ENCODE peak calls at places on chromosomes 4 and X, in four cellular contexts. V is K562, J is HepG2, C is HCT116. W is an unnamed sample.
A peak's percentile ranks its signal among the peaks of the same experiment; 100 is the strongest.

GRCh38 chrX:154450312-154450711 is 6.4 kb downstream of the FAM50A start:
- DNase-seq in V (no peak), C (no peak), J (no peak), W (no peak)

GRCh38 chr4:6658635-6659075 is 18.2 kb downstream of the MRFAP1 start:
- DNase-seq in J (no peak), V (no peak), C (no peak), W (no peak)

GRCh38 chr4:11549525-11549924 is 120.8 kb upstream of the HS3ST1 start:
- DNase-seq in V (no peak), C (no peak), J (no peak), W (no peak)

GRCh38 chr4:128600996-128601857 is 208.3 kb upstream of the JADE1 start:
- DNase-seq in C (peak; percentile 77), J (peak; percentile 93), V (peak; percentile 60), W (peak; percentile 75)

GRCh38 chr4:117137143-117137542 is 51.8 kb upstream of the TRAM1L1 start:
- DNase-seq in V (no peak), C (peak; percentile 50), J (no peak), W (peak; percentile 12)

GRCh38 chrX:675896-676295 is 45.3 kb downstream of the SHOX start:
- DNase-seq in C (no peak), V (no peak), J (no peak), W (no peak)

GRCh38 chr4:181528570-181529184 is 714.5 kb upstream of the TENM3 start:
- DNase-seq in C (peak; percentile 54), V (peak; percentile 43), J (peak; percentile 56), W (peak; percentile 36)

GRCh38 chrX:19548279-19548678 is 33.0 kb upstream of the MAP3K15 start:
- DNase-seq in J (no peak), C (no peak), V (no peak), W (no peak)

GRCh38 chr4:51895816-51896408 is 53.0 kb downstream of the DCUN1D4 start:
- DNase-seq in J (peak; percentile 77), V (peak; percentile 80), C (peak; percentile 45), W (peak; percentile 36)

GRCh38 chrX:63686878-63687714 is 97.9 kb downstream of the ARHGEF9 start:
- DNase-seq in J (peak; percentile 23), V (peak; percentile 26), C (peak; percentile 3), W (peak; percentile 35)

GRCh38 chr4:76886214-76886613 is 11.7 kb downstream of the SOWAHB start:
- DNase-seq in C (no peak), J (no peak), V (no peak), W (no peak)

GRCh38 chr4:72631296-72631695 is 62.3 kb upstream of the ADAMTS3 start:
- DNase-seq in J (no peak), V (no peak), C (no peak), W (no peak)

GRCh38 chr4:184096561-184097239 is 121.0 kb downstream of the ENPP6 start:
- DNase-seq in J (no peak), V (no peak), C (no peak), W (no peak)

GRCh38 chr4:130266814-130267213 is 1170.9 kb downstream of the C4orf33 start:
- DNase-seq in J (no peak), C (no peak), V (no peak), W (no peak)

GRCh38 chrX:153922932-153923857 is 2.9 kb downstream of the ARHGAP4 start:
- DNase-seq in J (no peak), V (no peak), C (no peak), W (no peak)

GRCh38 chr4:74055096-74055495 is 16.6 kb upstream of the CXCL3 start:
- DNase-seq in J (no peak), C (no peak), V (no peak), W (no peak)

GRCh38 chrX:109393859-109394258 is 88.0 kb downstream of the GUCY2F start:
- DNase-seq in V (peak; percentile 6), C (no peak), J (no peak), W (no peak)

GRCh38 chr4:54942735-54943134 is 182.7 kb downstream of the KDR start:
- DNase-seq in J (no peak), C (no peak), V (no peak), W (no peak)

DNA sequence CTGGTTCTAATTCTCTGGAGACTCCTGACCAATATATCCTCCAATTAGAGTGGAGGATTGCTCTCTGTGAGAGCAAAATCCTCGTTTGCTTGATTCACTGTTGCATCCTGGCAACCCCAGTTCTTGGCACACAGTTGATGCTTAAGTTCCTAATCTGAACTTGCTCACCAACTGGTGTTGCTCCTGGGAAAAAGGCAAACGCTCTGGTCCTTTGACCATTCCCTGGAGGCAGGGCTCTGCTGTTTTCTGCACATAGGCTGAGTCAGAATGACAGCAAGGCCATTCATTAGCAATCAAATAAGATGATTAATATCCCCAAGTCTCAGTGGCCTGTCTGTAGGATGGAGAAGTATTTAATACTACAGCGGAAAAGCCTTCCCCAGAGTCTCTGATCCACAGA is 172.7 kb upstream of the TBC1D9 start:
- DNase-seq in J (no peak), C (no peak), V (no peak), W (no peak)
- H3K9me3 ChIP-seq in J (no peaks in the 10 kb centered on the region), C (no peaks in the 10 kb centered on the region), V (no peaks in the 10 kb centered on the region), W (no peaks in the 10 kb centered on the region)

DNA sequence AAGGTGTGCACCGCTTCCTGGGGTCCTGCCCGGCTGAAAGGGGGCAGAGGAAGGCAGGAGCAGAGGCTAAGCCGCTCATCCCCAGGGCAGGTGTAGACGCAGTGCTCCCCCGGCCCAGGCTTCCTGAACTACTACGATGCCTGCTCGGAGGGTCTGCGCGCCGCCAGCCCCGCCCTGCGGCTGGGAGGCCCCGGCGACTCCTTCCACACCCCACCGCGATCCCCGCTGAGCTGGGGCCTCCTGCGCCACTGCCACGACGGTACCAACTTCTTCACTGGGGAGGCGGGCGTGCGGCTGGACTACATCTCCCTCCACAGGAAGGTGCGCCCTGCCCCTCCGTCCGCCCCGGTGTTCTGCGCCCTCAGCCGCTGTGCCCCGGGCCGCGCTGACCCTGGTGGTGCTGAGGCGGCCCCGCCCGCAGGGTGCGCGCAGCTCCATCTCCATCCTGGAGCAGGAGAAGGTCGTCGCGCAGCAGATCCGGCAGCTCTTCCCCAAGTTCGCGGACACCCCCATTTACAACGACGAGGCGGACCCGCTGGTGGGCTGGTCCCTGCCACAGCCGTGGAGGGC is 8.4 kb upstream of the SLC26A1 start:
- DNase-seq in C (no peak), J (no peak), V (no peak), W (no peak)
- H3K27me3 ChIP-seq in C (no peaks in the 10 kb centered on the region), J (peaks cover 12% of the 10 kb centered on the region), V (no peaks in the 10 kb centered on the region), W (no peaks in the 10 kb centered on the region)

DNA sequence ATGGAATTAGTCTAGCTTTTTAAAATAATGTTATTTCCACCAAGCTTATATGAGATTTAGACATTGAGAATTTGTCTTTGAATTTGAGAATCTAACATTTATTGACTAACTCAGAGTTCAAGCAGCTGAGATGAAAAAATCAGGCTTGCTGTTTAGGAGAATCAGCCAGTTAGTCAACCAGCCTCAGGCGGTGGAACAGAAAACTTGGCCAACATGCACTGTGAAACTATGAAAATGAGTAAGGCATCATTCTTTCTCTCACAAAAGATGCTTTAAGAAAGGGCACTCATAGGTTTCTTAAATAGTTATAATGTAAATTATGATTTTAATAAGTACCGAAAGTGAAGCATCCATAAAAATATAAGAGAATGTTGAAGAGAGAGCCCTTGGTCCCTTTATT is 84.2 kb downstream of the NFKB1 start:
- DNase-seq in C (no peak), J (no peak), V (no peak), W (no peak)
- TF ChIP-seq TCF7L2 in C (no peak), J (no peak), V (no peak), W (no peak)

GRCh38 chrX:143683486-143683885 is 37.1 kb downstream of the SPANXN2 start:
- DNase-seq in V (no peak), J (no peak), C (no peak), W (no peak)
- H3K9me3 ChIP-seq in V (no peaks in the 10 kb centered on the region), J (no peaks in the 10 kb centered on the region), C (no peaks in the 10 kb centered on the region), W (no peaks in the 10 kb centered on the region)

GRCh38 chr4:1799364-1799996 is 6.4 kb downstream of the FGFR3 start:
- DNase-seq in V (peak; percentile 23), J (no peak), C (no peak), W (no peak)

GRCh38 chr4:1796486-1797204 is 3.6 kb downstream of the FGFR3 start:
- DNase-seq in V (no peak), J (no peak), C (no peak), W (no peak)

GRCh38 chr4:1797298-1797860 is 4.3 kb downstream of the FGFR3 start:
- DNase-seq in C (no peak), J (no peak), V (no peak), W (no peak)

GRCh38 chr4:1798530-1799363 is 5.7 kb downstream of the FGFR3 start:
- DNase-seq in V (no peak), C (no peak), J (no peak), W (no peak)

GRCh38 chr4:1797861-1798529 is 4.9 kb downstream of the FGFR3 start:
- DNase-seq in C (no peak), V (peak; percentile 21), J (peak; percentile 60), W (no peak)
- H3K27me3 ChIP-seq in C (no peaks in the 10 kb centered on the region), V (no peaks in the 10 kb centered on the region), J (no peaks in the 10 kb centered on the region), W (no peaks in the 10 kb centered on the region)

GRCh38 chrX:120332394-120332793 is 21.1 kb upstream of the TMEM255A start:
- DNase-seq in V (no peak), J (no peak), C (no peak), W (no peak)

GRCh38 chrX:120334603-120335002 is 23.3 kb upstream of the TMEM255A start:
- DNase-seq in C (no peak), V (peak; percentile 67), J (no peak), W (no peak)

GRCh38 chrX:120336899-120337298 is 25.0 kb upstream of the ATP1B4 start:
- DNase-seq in C (no peak), J (no peak), V (no peak), W (no peak)

DNA sequence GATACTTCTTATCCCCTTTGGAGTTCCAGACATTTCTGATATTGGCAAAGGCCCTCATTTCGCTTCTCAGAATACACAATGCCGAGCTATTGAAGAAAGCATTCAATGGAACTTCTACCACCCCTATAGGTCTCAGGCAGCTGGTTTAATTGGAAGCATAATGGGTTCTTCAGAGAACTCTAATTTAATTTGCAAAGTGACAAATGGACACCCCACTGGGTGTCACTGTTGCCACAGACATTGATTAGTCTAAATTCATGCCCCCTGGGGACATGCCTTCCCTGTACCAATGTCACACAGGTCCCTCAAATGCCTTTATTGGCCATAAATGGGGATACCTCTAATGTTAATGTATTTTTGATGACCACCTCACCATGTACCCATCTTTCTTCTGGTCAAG is 22.9 kb upstream of the TMEM255A start:
- DNase-seq in V (no peak), C (no peak), J (no peak), W (no peak)
- TF ChIP-seq TCF7L2 in V (no peak), C (no peak), J (no peak), W (no peak)

GRCh38 chr4:110904435-110905050 is 281.7 kb upstream of the PITX2 start:
- DNase-seq in C (peak; percentile 0), V (no peak), J (no peak), W (no peak)
- H3K9me3 ChIP-seq in C (no peaks in the 10 kb centered on the region), V (no peaks in the 10 kb centered on the region), J (no peaks in the 10 kb centered on the region), W (no peaks in the 10 kb centered on the region)

DNA sequence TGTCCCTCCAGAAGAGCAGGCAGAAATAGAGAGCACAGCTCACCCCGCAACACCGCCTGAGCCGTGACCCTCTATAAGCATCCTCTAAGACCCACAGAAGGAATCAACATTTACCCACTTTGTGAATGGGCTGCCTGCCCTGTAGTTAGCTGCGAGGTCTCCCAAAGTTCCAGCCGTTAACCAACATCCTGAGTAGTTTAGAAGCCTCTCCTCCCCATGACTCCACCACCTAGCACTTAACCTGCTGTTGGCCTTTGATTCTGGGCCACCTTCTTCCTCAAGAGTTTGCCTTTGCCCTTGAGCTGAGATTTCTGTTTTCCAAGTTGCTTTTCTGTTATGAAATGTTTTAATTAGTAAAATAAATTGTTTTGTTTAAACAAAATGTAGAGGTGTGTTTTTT is 75.8 kb downstream of the NUDT10 start:
- DNase-seq in J (no peak), C (no peak), V (no peak), W (no peak)
- H3K27me3 ChIP-seq in J (no peaks in the 10 kb centered on the region), C (no peaks in the 10 kb centered on the region), V (peaks cover 16% of the 10 kb centered on the region), W (no peaks in the 10 kb centered on the region)